ENCODE peak calls at places on chromosome X, in five cellular contexts. One of them, this sample, is unnamed.

GRCh38 chrX:20361890-20362262 is 95.2 kb upstream of the RPS6KA3 start:
- DNase-seq in NCI-H460: no peak
- DNase-seq in NCI-H345: peak; percentile 36
- DNase-seq in T-helper 2 cell treated with Interferon-gamma antibody and Interleukin-4, amounts not matched to agents 5 μg/mL and 100 μg/mL, for 36 hours: no peak
- DNase-seq in MV-4-11: no peak
- DNase-seq in this sample: no peak

GRCh38 chrX:150032742-150033141 is 94.5 kb upstream of the EOLA2 start:
- DNase-seq in T-helper 2 cell treated with Interferon-gamma antibody and Interleukin-4, amounts not matched to agents 5 μg/mL and 100 μg/mL, for 36 hours: no peak
- DNase-seq in NCI-H345: peak; percentile 2
- DNase-seq in MV-4-11: no peak
- DNase-seq in NCI-H460: peak; percentile 38
- DNase-seq in this sample: no peak

GRCh38 chrX:41086627-41086932 is 1.3 kb downstream of the USP9X start:
- DNase-seq in NCI-H345: no peak
- DNase-seq in T-helper 2 cell treated with Interferon-gamma antibody and Interleukin-4, amounts not matched to agents 5 μg/mL and 100 μg/mL, for 36 hours: no peak
- DNase-seq in NCI-H460: no peak
- DNase-seq in MV-4-11: no peak
- DNase-seq in this sample: no peak

GRCh38 chrX:100994352-100995281 is 25.1 kb downstream of the ARL13A start:
- DNase-seq in MV-4-11: peak; percentile 3
- DNase-seq in NCI-H345: no peak
- DNase-seq in T-helper 2 cell treated with Interferon-gamma antibody and Interleukin-4, amounts not matched to agents 5 μg/mL and 100 μg/mL, for 36 hours: peak; percentile 5
- DNase-seq in NCI-H460: peak; percentile 80
- DNase-seq in this sample: no peak

GRCh38 chrX:110003167-110004156 is 548 bp downstream of the TMEM164 start:
- DNase-seq in T-helper 2 cell treated with Interferon-gamma antibody and Interleukin-4, amounts not matched to agents 5 μg/mL and 100 μg/mL, for 36 hours: no peak
- DNase-seq in NCI-H345: no peak
- DNase-seq in NCI-H460: no peak
- DNase-seq in MV-4-11: no peak
- DNase-seq in this sample: peak; percentile 2

GRCh38 chrX:261167-261857 is 19.9 kb upstream of the PLCXD1 start:
- DNase-seq in MV-4-11: no peak
- DNase-seq in NCI-H460: peak; percentile 87
- DNase-seq in NCI-H345: no peak
- DNase-seq in T-helper 2 cell treated with Interferon-gamma antibody and Interleukin-4, amounts not matched to agents 5 μg/mL and 100 μg/mL, for 36 hours: no peak
- DNase-seq in this sample: no peak

GRCh38 chrX:54066841-54067240 is 22.6 kb upstream of the PHF8 start:
- DNase-seq in T-helper 2 cell treated with Interferon-gamma antibody and Interleukin-4, amounts not matched to agents 5 μg/mL and 100 μg/mL, for 36 hours: no peak
- DNase-seq in MV-4-11: no peak
- DNase-seq in NCI-H460: no peak
- DNase-seq in NCI-H345: no peak
- DNase-seq in this sample: no peak

GRCh38 chrX:100424012-100424411 is 13.9 kb upstream of the PCDH19 start:
- DNase-seq in MV-4-11: no peak
- DNase-seq in T-helper 2 cell treated with Interferon-gamma antibody and Interleukin-4, amounts not matched to agents 5 μg/mL and 100 μg/mL, for 36 hours: no peak
- DNase-seq in NCI-H345: no peak
- DNase-seq in NCI-H460: no peak
- DNase-seq in this sample: no peak

GRCh38 chrX:100685284-100685996 is 41.4 kb downstream of the SRPX2 start:
- DNase-seq in MV-4-11: peak; percentile 60
- DNase-seq in NCI-H460: peak; percentile 81
- DNase-seq in T-helper 2 cell treated with Interferon-gamma antibody and Interleukin-4, amounts not matched to agents 5 μg/mL and 100 μg/mL, for 36 hours: peak; percentile 39
- DNase-seq in NCI-H345: peak; percentile 72
- DNase-seq in this sample: peak; percentile 77

GRCh38 chrX:135302269-135302873 is 6.9 kb upstream of the ETDC start:
- DNase-seq in NCI-H345: no peak
- DNase-seq in MV-4-11: no peak
- DNase-seq in NCI-H460: no peak
- DNase-seq in T-helper 2 cell treated with Interferon-gamma antibody and Interleukin-4, amounts not matched to agents 5 μg/mL and 100 μg/mL, for 36 hours: no peak
- DNase-seq in this sample: no peak

GRCh38 chrX:122504026-122504425 is 680.1 kb upstream of the GRIA3 start:
- DNase-seq in NCI-H345: no peak
- DNase-seq in NCI-H460: no peak
- DNase-seq in MV-4-11: no peak
- DNase-seq in T-helper 2 cell treated with Interferon-gamma antibody and Interleukin-4, amounts not matched to agents 5 μg/mL and 100 μg/mL, for 36 hours: no peak
- DNase-seq in this sample: no peak

GRCh38 chrX:5100004-5100403 is 1128.7 kb downstream of the NLGN4X start:
- DNase-seq in MV-4-11: no peak
- DNase-seq in NCI-H345: no peak
- DNase-seq in NCI-H460: no peak
- DNase-seq in T-helper 2 cell treated with Interferon-gamma antibody and Interleukin-4, amounts not matched to agents 5 μg/mL and 100 μg/mL, for 36 hours: no peak
- DNase-seq in this sample: no peak

GRCh38 chrX:120147537-120147936 is 10.9 kb upstream of the RHOXF2 start:
- DNase-seq in MV-4-11: no peak
- DNase-seq in NCI-H460: no peak
- DNase-seq in NCI-H345: no peak
- DNase-seq in T-helper 2 cell treated with Interferon-gamma antibody and Interleukin-4, amounts not matched to agents 5 μg/mL and 100 μg/mL, for 36 hours: no peak
- DNase-seq in this sample: no peak

GRCh38 chrX:138877746-138878145 is 166.2 kb upstream of the FGF13 start:
- DNase-seq in NCI-H460: no peak
- DNase-seq in MV-4-11: no peak
- DNase-seq in NCI-H345: no peak
- DNase-seq in T-helper 2 cell treated with Interferon-gamma antibody and Interleukin-4, amounts not matched to agents 5 μg/mL and 100 μg/mL, for 36 hours: no peak
- DNase-seq in this sample: no peak

GRCh38 chrX:132636080-132636479 is 147.2 kb upstream of the MBNL3 start:
- DNase-seq in NCI-H345: peak; percentile 23
- DNase-seq in MV-4-11: no peak
- DNase-seq in T-helper 2 cell treated with Interferon-gamma antibody and Interleukin-4, amounts not matched to agents 5 μg/mL and 100 μg/mL, for 36 hours: no peak
- DNase-seq in NCI-H460: no peak
- DNase-seq in this sample: peak; percentile 25

GRCh38 chrX:30643313-30643821 is 9.9 kb upstream of the GK start:
- DNase-seq in NCI-H345: no peak
- DNase-seq in NCI-H460: no peak
- DNase-seq in T-helper 2 cell treated with Interferon-gamma antibody and Interleukin-4, amounts not matched to agents 5 μg/mL and 100 μg/mL, for 36 hours: no peak
- DNase-seq in MV-4-11: peak; percentile 88
- DNase-seq in this sample: peak; percentile 28

GRCh38 chrX:107712231-107713204 is 63.1 kb downstream of the TSC22D3 start:
- DNase-seq in MV-4-11: no peak
- DNase-seq in NCI-H345: no peak
- DNase-seq in T-helper 2 cell treated with Interferon-gamma antibody and Interleukin-4, amounts not matched to agents 5 μg/mL and 100 μg/mL, for 36 hours: no peak
- DNase-seq in NCI-H460: no peak
- DNase-seq in this sample: no peak

GRCh38 chrX:148878371-148878770 is 378.0 kb downstream of the AFF2 start:
- DNase-seq in NCI-H345: no peak
- DNase-seq in MV-4-11: no peak
- DNase-seq in NCI-H460: no peak
- DNase-seq in T-helper 2 cell treated with Interferon-gamma antibody and Interleukin-4, amounts not matched to agents 5 μg/mL and 100 μg/mL, for 36 hours: no peak
- DNase-seq in this sample: no peak

GRCh38 chrX:88425739-88426138 is 321.3 kb upstream of the CPXCR1 start:
- DNase-seq in MV-4-11: no peak
- DNase-seq in NCI-H460: peak; percentile 27
- DNase-seq in NCI-H345: no peak
- DNase-seq in T-helper 2 cell treated with Interferon-gamma antibody and Interleukin-4, amounts not matched to agents 5 μg/mL and 100 μg/mL, for 36 hours: no peak
- DNase-seq in this sample: peak; percentile 6

GRCh38 chrX:150035531-150035930 is 97.2 kb upstream of the EOLA2 start:
- DNase-seq in T-helper 2 cell treated with Interferon-gamma antibody and Interleukin-4, amounts not matched to agents 5 μg/mL and 100 μg/mL, for 36 hours: no peak
- DNase-seq in NCI-H345: no peak
- DNase-seq in NCI-H460: no peak
- DNase-seq in MV-4-11: no peak
- DNase-seq in this sample: no peak

GRCh38 chrX:75155454-75155829 is 641 bp downstream of the ABCB7 start:
- DNase-seq in T-helper 2 cell treated with Interferon-gamma antibody and Interleukin-4, amounts not matched to agents 5 μg/mL and 100 μg/mL, for 36 hours: peak; percentile 4
- DNase-seq in MV-4-11: no peak
- DNase-seq in NCI-H345: no peak
- DNase-seq in NCI-H460: no peak
- DNase-seq in this sample: peak; percentile 12

GRCh38 chrX:45801554-45801953 is 600.9 kb upstream of the DIPK2B start:
- DNase-seq in MV-4-11: peak; percentile 61
- DNase-seq in NCI-H460: peak; percentile 45
- DNase-seq in NCI-H345: no peak
- DNase-seq in T-helper 2 cell treated with Interferon-gamma antibody and Interleukin-4, amounts not matched to agents 5 μg/mL and 100 μg/mL, for 36 hours: no peak
- DNase-seq in this sample: peak; percentile 46

GRCh38 chrX:71106427-71106826 is at the start of gene CXorf65:
- DNase-seq in T-helper 2 cell treated with Interferon-gamma antibody and Interleukin-4, amounts not matched to agents 5 μg/mL and 100 μg/mL, for 36 hours: peak; percentile 13
- DNase-seq in NCI-H345: no peak
- DNase-seq in MV-4-11: peak; percentile 59
- DNase-seq in NCI-H460: no peak
- DNase-seq in this sample: peak; percentile 24

GRCh38 chrX:136148391-136148790 is 1.1 kb downstream of the FHL1 start:
- DNase-seq in NCI-H345: no peak
- DNase-seq in T-helper 2 cell treated with Interferon-gamma antibody and Interleukin-4, amounts not matched to agents 5 μg/mL and 100 μg/mL, for 36 hours: no peak
- DNase-seq in NCI-H460: no peak
- DNase-seq in MV-4-11: no peak
- DNase-seq in this sample: no peak

GRCh38 chrX:149114001-149114400 is 391.1 kb downstream of the IDS start:
- DNase-seq in NCI-H345: no peak
- DNase-seq in NCI-H460: no peak
- DNase-seq in T-helper 2 cell treated with Interferon-gamma antibody and Interleukin-4, amounts not matched to agents 5 μg/mL and 100 μg/mL, for 36 hours: no peak
- DNase-seq in MV-4-11: no peak
- DNase-seq in this sample: no peak

GRCh38 chrX:14832151-14832550 is 40.7 kb downstream of the FANCB start:
- DNase-seq in MV-4-11: no peak
- DNase-seq in T-helper 2 cell treated with Interferon-gamma antibody and Interleukin-4, amounts not matched to agents 5 μg/mL and 100 μg/mL, for 36 hours: no peak
- DNase-seq in NCI-H345: no peak
- DNase-seq in NCI-H460: no peak
- DNase-seq in this sample: no peak

GRCh38 chrX:111254896-111255693 is 15.2 kb downstream of the CAPN6 start:
- DNase-seq in NCI-H345: no peak
- DNase-seq in T-helper 2 cell treated with Interferon-gamma antibody and Interleukin-4, amounts not matched to agents 5 μg/mL and 100 μg/mL, for 36 hours: no peak
- DNase-seq in MV-4-11: no peak
- DNase-seq in NCI-H460: peak; percentile 2
- DNase-seq in this sample: no peak

GRCh38 chrX:30893206-30893605 is 4.2 kb upstream of the TAB3 start:
- DNase-seq in MV-4-11: no peak
- DNase-seq in NCI-H460: no peak
- DNase-seq in NCI-H345: no peak
- DNase-seq in T-helper 2 cell treated with Interferon-gamma antibody and Interleukin-4, amounts not matched to agents 5 μg/mL and 100 μg/mL, for 36 hours: no peak
- DNase-seq in this sample: no peak

GRCh38 chrX:136031626-136032025 is 46.4 kb downstream of the SLC9A6 start:
- DNase-seq in MV-4-11: no peak
- DNase-seq in NCI-H460: no peak
- DNase-seq in T-helper 2 cell treated with Interferon-gamma antibody and Interleukin-4, amounts not matched to agents 5 μg/mL and 100 μg/mL, for 36 hours: no peak
- DNase-seq in NCI-H345: no peak
- DNase-seq in this sample: no peak

GRCh38 chrX:122850326-122850725 is 333.8 kb upstream of the GRIA3 start:
- DNase-seq in MV-4-11: no peak
- DNase-seq in NCI-H460: no peak
- DNase-seq in T-helper 2 cell treated with Interferon-gamma antibody and Interleukin-4, amounts not matched to agents 5 μg/mL and 100 μg/mL, for 36 hours: no peak
- DNase-seq in NCI-H345: no peak
- DNase-seq in this sample: no peak

GRCh38 chrX:108224727-108225455 is 133.3 kb downstream of the ATG4A start:
- DNase-seq in NCI-H345: peak; percentile 83
- DNase-seq in MV-4-11: no peak
- DNase-seq in NCI-H460: peak; percentile 59
- DNase-seq in T-helper 2 cell treated with Interferon-gamma antibody and Interleukin-4, amounts not matched to agents 5 μg/mL and 100 μg/mL, for 36 hours: no peak
- DNase-seq in this sample: peak; percentile 50

This sample was measured in Kasumi-1.